ENCODE peak calls at places on chromosomes 7 and 10, in six cellular contexts. E is IMR-90, S is neuronal stem cell, Z is H1, K is H9, F is mesenchymal stem cell. V is an unnamed sample.

GRCh38 chr7:41710838-41711237 is 7.9 kb upstream of the INHBA start:
- DNase-seq in F (no peak), K (no peak), Z (no peak), S (no peak), E (no peak), V (no peak)

GRCh38 chr7:155437836-155438235 is 20.1 kb upstream of the EN2 start:
- DNase-seq in Z (no peak), K (no peak), E (no peak), F (no peak), S (no peak), V (no peak)

GRCh38 chr10:123009105-123009805 is 449 bp downstream of the ACADSB start:
- DNase-seq in F (peak), S (peak), E (no peak), K (no peak), Z (no peak), V (peak)

GRCh38 chr7:142808802-142809583 is 38.2 kb downstream of the PRSS2 start:
- DNase-seq in F (peak), S (no peak), Z (no peak), K (no peak), E (peak), V (no peak)

GRCh38 chr10:33114451-33114944 is 156.5 kb upstream of the ITGB1 start:
- DNase-seq in E (peak), K (no peak), F (no peak), Z (no peak), S (no peak), V (no peak)

GRCh38 chr7:141263508-141263907 is 189.6 kb downstream of the TMEM178B start:
- DNase-seq in E (no peak), S (no peak), F (no peak), K (no peak), Z (no peak), V (no peak)

GRCh38 chr7:87877641-87878040 is 1.3 kb downstream of the DBF4 start:
- DNase-seq in S (no peak), F (peak), E (no peak), Z (no peak), K (no peak), V (no peak)

GRCh38 chr7:77444123-77444522 is 28.0 kb upstream of the GSAP start:
- DNase-seq in S (no peak), Z (no peak), K (no peak), F (peak), E (peak), V (no peak)

GRCh38 chr10:102117391-102118159 is 2.6 kb downstream of the LDB1 start:
- DNase-seq in K (peak), Z (peak), S (peak), F (peak), E (peak), V (peak)

GRCh38 chr7:157540020-157540419 is 203.2 kb downstream of the DNAJB6 start:
- DNase-seq in S (no peak), F (no peak), E (no peak), Z (no peak), K (no peak), V (no peak)

GRCh38 chr10:58266826-58267712 is 625 bp downstream of the IPMK start:
- DNase-seq in Z (peak), F (peak), K (peak), S (peak), E (peak), V (peak)

GRCh38 chr10:5490698-5491464 is 8.5 kb downstream of the CALML5 start:
- DNase-seq in F (no peak), S (no peak), Z (no peak), E (no peak), K (no peak), V (no peak)

GRCh38 chr7:47819054-47819920 is 129.0 kb downstream of the PKD1L1 start:
- DNase-seq in K (no peak), Z (peak), E (peak), S (peak), F (peak), V (peak)

GRCh38 chr7:142323706-142324105 is 65.8 kb upstream of the PRSS58 start:
- DNase-seq in Z (peak), E (no peak), K (peak), F (no peak), S (peak), V (peak)

GRCh38 chr7:104005197-104005596 is 15.7 kb upstream of the RELN start:
- DNase-seq in S (no peak), Z (no peak), E (peak), F (no peak), K (no peak), V (no peak)

GRCh38 chr7:55569797-55570196 is 2.5 kb downstream of the VOPP1 start:
- DNase-seq in E (no peak), K (peak), Z (no peak), F (no peak), S (no peak), V (peak)

GRCh38 chr7:32100508-32100907 is 30.3 kb upstream of the PDE1C start:
- DNase-seq in Z (no peak), E (no peak), K (no peak), F (no peak), S (no peak), V (no peak)

GRCh38 chr10:10642741-10643280 is 374.9 kb upstream of the CELF2 start:
- DNase-seq in S (no peak), Z (no peak), K (peak), E (peak), F (peak), V (no peak)

GRCh38 chr7:155236386-155236785 is 61.3 kb upstream of the INSIG1 start:
- DNase-seq in S (no peak), E (no peak), K (no peak), F (no peak), Z (no peak), V (no peak)

GRCh38 chr7:159098795-159099194 is 45.9 kb downstream of the VIPR2 start:
- DNase-seq in F (no peak), K (peak), Z (peak), E (no peak), S (no peak), V (no peak)

GRCh38 chr7:55127622-55128081 is 108.8 kb downstream of the EGFR start:
- DNase-seq in S (no peak), K (no peak), Z (no peak), E (peak), F (peak), V (no peak)

GRCh38 chr7:125396466-125397151 is 467.0 kb upstream of the POT1 start:
- DNase-seq in Z (no peak), S (no peak), F (no peak), E (no peak), K (no peak), V (no peak)

GRCh38 chr10:79449181-79450146 is 4.0 kb upstream of the ZCCHC24 start:
- DNase-seq in K (no peak), E (no peak), S (no peak), Z (no peak), F (no peak), V (peak)

GRCh38 chr10:123560301-123561144 is 105.6 kb upstream of the GPR26 start:
- DNase-seq in S (no peak), Z (peak), E (no peak), K (peak), F (no peak), V (no peak)

GRCh38 chr10:34576789-34577188 is 238.3 kb downstream of the PARD3 start:
- DNase-seq in Z (no peak), K (no peak), S (no peak), E (no peak), F (no peak), V (peak)

GRCh38 chr7:2159176-2159520 is 73.6 kb downstream of the MAD1L1 start:
- DNase-seq in S (no peak), K (no peak), Z (no peak), F (no peak), E (no peak), V (peak)

DNA sequence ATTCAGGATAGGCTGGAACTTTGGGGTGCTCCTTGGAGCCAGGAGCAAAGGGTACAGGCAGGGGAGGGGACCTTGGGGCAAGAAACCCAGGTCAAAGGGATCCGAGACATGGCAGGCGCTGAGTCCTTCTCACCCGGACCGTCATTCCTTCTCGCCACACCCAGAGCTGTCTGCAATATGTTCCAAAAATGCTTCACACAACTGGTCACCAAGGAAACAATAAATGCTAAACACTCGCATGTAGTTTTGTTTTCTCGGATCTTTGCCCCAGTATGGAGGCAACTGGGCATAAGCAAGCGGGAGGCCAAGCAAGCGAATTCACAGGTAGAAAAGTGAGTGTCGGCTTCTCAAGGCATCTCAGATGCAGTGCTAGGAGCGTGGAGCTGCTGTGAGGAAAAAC is 80.8 kb downstream of the PIP4K2A start:
- DNase-seq in S (no peak), Z (no peak), K (no peak), E (no peak), F (no peak), V (no peak)
- H2BK120ac ChIP-seq in S (no peak), Z (no peak), K (no peak), E (no peak), F (no peak), V (no peak)

GRCh38 chr10:80504897-80505465 is 32.7 kb upstream of the SH2D4B start:
- DNase-seq in F (no peak), Z (no peak), E (no peak), S (no peak), K (no peak), V (peak)
- H3K4me2 ChIP-seq in F (no peak), Z (no peak), E (no peak), S (no peak), K (no peak), V (no peak)

DNA sequence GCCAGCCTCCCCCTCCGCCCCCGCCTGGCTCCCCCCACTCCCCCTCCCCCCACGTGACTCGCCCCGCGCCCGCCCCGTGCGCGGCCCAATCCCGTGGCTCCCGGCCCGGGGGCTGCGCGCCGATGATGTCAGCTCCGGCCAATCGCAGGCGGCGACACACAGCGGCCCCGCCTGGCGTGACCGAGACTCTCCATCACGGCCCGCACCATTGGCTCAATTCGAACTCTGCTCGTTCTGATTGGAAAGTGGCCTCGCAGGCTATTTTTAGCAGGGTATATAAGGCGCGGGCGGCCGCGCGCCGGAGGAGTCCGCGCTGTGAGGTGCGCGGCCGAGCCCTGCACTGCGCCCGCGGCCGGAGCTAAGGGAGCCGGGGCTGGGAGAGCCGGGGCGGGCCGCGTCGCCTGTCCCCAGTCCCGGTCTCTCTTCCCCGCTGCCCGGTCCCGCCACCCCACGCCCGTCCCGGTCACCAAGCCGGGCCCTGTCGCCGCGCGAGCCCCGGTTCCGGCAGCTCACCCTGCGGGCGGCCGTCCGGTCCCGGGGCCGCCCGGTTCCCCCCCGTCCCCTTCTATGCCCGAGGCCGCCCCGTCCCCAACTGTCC is 341 bp upstream of the KLF6 start:
- DNase-seq in F (peak), E (peak), Z (peak), S (peak), K (peak), V (peak)
- H2BK120ac ChIP-seq in F (peak), E (peak), Z (no peak), S (peak), K (peak), V (peak)

GRCh38 chr7:136693166-136694119 is 175.0 kb upstream of the CHRM2 start:
- DNase-seq in K (no peak), F (no peak), Z (no peak), E (no peak), S (no peak), V (no peak)
- H3K4me2 ChIP-seq in K (no peak), F (no peak), Z (no peak), E (no peak), S (no peak), V (no peak)

GRCh38 chr7:38199782-38200181 is 21.7 kb downstream of the STARD3NL start:
- DNase-seq in K (no peak), S (no peak), E (no peak), F (no peak), Z (no peak), V (no peak)

GRCh38 chr7:38198356-38198755 is 20.3 kb downstream of the STARD3NL start:
- DNase-seq in F (no peak), E (peak), K (no peak), S (no peak), Z (no peak), V (no peak)

GRCh38 chr7:38195804-38196595 is 18.0 kb downstream of the STARD3NL start:
- DNase-seq in Z (no peak), S (no peak), F (peak), E (peak), K (no peak), V (no peak)

DNA sequence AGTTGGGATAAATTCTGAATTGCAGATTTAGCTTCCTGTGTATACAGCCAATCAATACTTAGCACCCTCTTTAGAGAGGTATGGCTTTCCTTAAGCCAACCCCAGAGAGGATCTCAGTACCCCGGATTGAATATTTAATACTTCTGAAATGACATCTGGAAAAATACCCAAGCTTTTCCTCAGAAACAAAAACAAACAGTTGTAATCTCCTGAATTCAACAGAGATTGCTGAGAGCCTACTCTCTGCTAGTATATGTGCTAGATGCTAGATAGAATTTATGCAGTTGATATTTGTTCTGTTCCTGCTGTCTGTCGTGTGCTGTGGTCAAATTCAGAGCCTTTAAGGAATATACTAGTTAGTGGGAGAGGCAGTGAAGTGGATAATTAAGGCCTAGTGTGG is 21.1 kb downstream of the STARD3NL start:
- DNase-seq in K (no peak), S (no peak), F (no peak), E (no peak), Z (no peak), V (no peak)
- H2BK120ac ChIP-seq in K (no peak), S (no peak), F (no peak), E (no peak), Z (no peak), V (no peak)